ENCODE peak calls at places on chromosomes 16 and 17, in six cellular contexts. N, Q, Z, L, T and U are unnamed samples.

GRCh38 chr17:8144401-8145295 is 7.6 kb downstream of the PER1 start:
- DNase-seq in L (no peak), T (no peak), Q (no peak), N (no peak), Z (no peak), U (no peak)

GRCh38 chr17:50576864-50577263 is 16.3 kb downstream of the CACNA1G start:
- DNase-seq in L (no peak), T (no peak), Z (no peak), Q (no peak), N (no peak), U (no peak)

GRCh38 chr17:4643676-4644075 is 2.2 kb upstream of the ALOX15 start:
- DNase-seq in N (no peak), Q (no peak), T (peak), Z (no peak), L (no peak), U (no peak)

GRCh38 chr17:58338907-58339774 is 10.5 kb upstream of the TSPOAP1 start:
- DNase-seq in Q (no peak), Z (no peak), N (peak), T (no peak), L (peak), U (no peak)

GRCh38 chr17:68587847-68588246 is 13.3 kb downstream of the FAM20A start:
- DNase-seq in Q (no peak), Z (no peak), N (peak), T (no peak), L (no peak), U (no peak)

GRCh38 chr17:55763856-55764255 is 13.0 kb downstream of the PCTP start:
- DNase-seq in L (no peak), Z (no peak), N (no peak), T (no peak), Q (no peak), U (no peak)

GRCh38 chr17:64441772-64442549 is 7.0 kb upstream of the MILR1 start:
- DNase-seq in T (peak), Q (no peak), N (peak), L (no peak), Z (no peak), U (no peak)

GRCh38 chr17:63082952-63083351 is 116.9 kb downstream of the TANC2 start:
- DNase-seq in L (no peak), Q (no peak), Z (no peak), N (no peak), T (no peak), U (no peak)

GRCh38 chr16:29784901-29785500 is 5.5 kb upstream of the KIF22 start:
- DNase-seq in Q (peak), Z (no peak), N (no peak), T (peak), L (peak), U (no peak)

GRCh38 chr17:82053130-82053529 is 1.4 kb downstream of the GPS1 start:
- DNase-seq in Q (no peak), T (no peak), N (no peak), L (no peak), Z (no peak), U (no peak)

GRCh38 chr16:28317040-28317880 is 24.9 kb downstream of the SBK1 start:
- DNase-seq in N (peak), T (peak), Z (peak), Q (peak), L (peak), U (no peak)

GRCh38 chr17:72575542-72576233 is 454.9 kb downstream of the SOX9 start:
- DNase-seq in T (no peak), Z (no peak), L (no peak), N (no peak), Q (no peak), U (no peak)

GRCh38 chr17:17708301-17708700 is 27.0 kb downstream of the RAI1 start:
- DNase-seq in L (no peak), Q (no peak), N (no peak), Z (no peak), T (no peak), U (no peak)

GRCh38 chr16:55465077-55465896 is 13.7 kb upstream of the MMP2 start:
- DNase-seq in Q (peak), Z (peak), T (peak), L (peak), N (peak), U (peak)

GRCh38 chr17:61009619-61010018 is 332.0 kb downstream of the BCAS3 start:
- DNase-seq in Z (no peak), L (no peak), T (no peak), N (no peak), Q (no peak), U (no peak)

GRCh38 chr17:76415786-76416185 is 31.4 kb downstream of the SPHK1 start:
- DNase-seq in L (no peak), Q (no peak), T (no peak), Z (no peak), N (no peak), U (no peak)

GRCh38 chr16:85936761-85937343 is 37.9 kb downstream of the IRF8 start:
- DNase-seq in L (no peak), Z (no peak), T (no peak), N (no peak), Q (no peak), U (peak)

GRCh38 chr16:15773964-15774363 is 82.9 kb downstream of the MYH11 start:
- DNase-seq in N (no peak), T (no peak), Z (no peak), L (no peak), Q (no peak), U (peak)

GRCh38 chr16:72983241-72983640 is 64.7 kb downstream of the ZFHX3 start:
- DNase-seq in L (no peak), Q (no peak), T (no peak), N (no peak), Z (no peak), U (no peak)

GRCh38 chr17:74907012-74907411 is 13.6 kb upstream of the FADS6 start:
- DNase-seq in L (no peak), Z (no peak), Q (no peak), T (no peak), N (no peak), U (no peak)

GRCh38 chr17:29178750-29179231 is 1.4 kb downstream of the MYO18A start:
- DNase-seq in Q (no peak), Z (peak), L (no peak), N (peak), T (no peak), U (no peak)

GRCh38 chr16:79593074-79593531 is 7.4 kb downstream of the MAF start:
- DNase-seq in Z (no peak), L (no peak), Q (no peak), T (no peak), N (no peak), U (no peak)

GRCh38 chr16:56012479-56012811 is 137.3 kb upstream of the CES5A start:
- DNase-seq in L (no peak), Q (no peak), T (no peak), N (no peak), Z (no peak), U (no peak)

GRCh38 chr17:75087558-75088453 is at the start of gene SLC16A5:
- DNase-seq in L (peak), Z (peak), Q (no peak), T (peak), N (no peak), U (no peak)

GRCh38 chr17:31559647-31560501 is 168.4 kb downstream of the RAB11FIP4 start:
- DNase-seq in L (peak), N (no peak), T (no peak), Z (peak), Q (no peak), U (no peak)

GRCh38 chr17:2184993-2185931 is 118.3 kb downstream of the SMG6 start:
- DNase-seq in Z (no peak), N (no peak), L (no peak), Q (no peak), T (no peak), U (no peak)

GRCh38 chr16:48099455-48099854 is 56.3 kb downstream of the ABCC12 start:
- DNase-seq in Q (no peak), N (no peak), Z (peak), T (no peak), L (peak), U (no peak)

GRCh38 chr16:49484454-49484853 is 110.8 kb downstream of the C16orf78 start:
- DNase-seq in N (peak), Z (no peak), Q (no peak), L (peak), T (peak), U (no peak)

GRCh38 chr17:18314059-18314730 is 599 bp downstream of the TOP3A start:
- DNase-seq in Z (no peak), T (no peak), Q (no peak), L (no peak), N (peak), U (no peak)